ENCODE peak calls at places on chromosomes 11 and 22, in four cellular contexts. One of them, this sample, is unnamed.

GRCh38 chr11:70517996-70518907 is 119.9 kb downstream of the CTTN start:
- DNase-seq in cardiac muscle cell: peak
- DNase-seq in transverse colon: no peak
- DNase-seq in CD8-positive, alpha-beta T cell: no peak
- DNase-seq in this sample: peak

GRCh38 chr11:20003357-20003756 is 156.9 kb downstream of the DBX1 start:
- DNase-seq in CD8-positive, alpha-beta T cell: no peak
- DNase-seq in transverse colon: no peak
- DNase-seq in cardiac muscle cell: no peak
- DNase-seq in this sample: no peak

GRCh38 chr11:134337051-134337450 is 5.3 kb downstream of the GLB1L2 start:
- DNase-seq in transverse colon: no peak
- DNase-seq in cardiac muscle cell: no peak
- DNase-seq in CD8-positive, alpha-beta T cell: no peak
- DNase-seq in this sample: no peak

GRCh38 chr11:4626207-4627105 is 10.8 kb upstream of the OR51D1 start:
- DNase-seq in transverse colon: peak
- DNase-seq in cardiac muscle cell: peak
- DNase-seq in CD8-positive, alpha-beta T cell: no peak
- DNase-seq in this sample: no peak

GRCh38 chr11:58513747-58514367 is 6.0 kb upstream of the OR5B21 start:
- DNase-seq in transverse colon: peak
- DNase-seq in cardiac muscle cell: peak
- DNase-seq in CD8-positive, alpha-beta T cell: no peak
- DNase-seq in this sample: no peak

GRCh38 chr11:45332486-45332934 is 46.4 kb upstream of the SYT13 start:
- DNase-seq in transverse colon: peak
- DNase-seq in cardiac muscle cell: peak
- DNase-seq in CD8-positive, alpha-beta T cell: no peak
- DNase-seq in this sample: no peak

GRCh38 chr11:44162004-44162403 is 66.5 kb downstream of the EXT2 start:
- DNase-seq in cardiac muscle cell: no peak
- DNase-seq in transverse colon: no peak
- DNase-seq in CD8-positive, alpha-beta T cell: no peak
- DNase-seq in this sample: no peak

GRCh38 chr11:116329354-116330090 is 443.3 kb downstream of the BUD13 start:
- DNase-seq in cardiac muscle cell: no peak
- DNase-seq in CD8-positive, alpha-beta T cell: no peak
- DNase-seq in transverse colon: no peak
- DNase-seq in this sample: no peak

GRCh38 chr11:47864910-47865309 is 16.8 kb upstream of the NUP160 start:
- DNase-seq in CD8-positive, alpha-beta T cell: no peak
- DNase-seq in transverse colon: no peak
- DNase-seq in cardiac muscle cell: no peak
- DNase-seq in this sample: no peak

GRCh38 chr22:37303821-37304274 is 21.5 kb downstream of the CYTH4 start:
- DNase-seq in cardiac muscle cell: peak
- DNase-seq in transverse colon: no peak
- DNase-seq in CD8-positive, alpha-beta T cell: no peak
- DNase-seq in this sample: no peak

GRCh38 chr11:128658499-128658898 is 35.4 kb upstream of the FLI1 start:
- DNase-seq in cardiac muscle cell: no peak
- DNase-seq in transverse colon: no peak
- DNase-seq in CD8-positive, alpha-beta T cell: no peak
- DNase-seq in this sample: no peak

GRCh38 chr11:73401217-73401923 is 25.2 kb downstream of the RELT start:
- DNase-seq in cardiac muscle cell: no peak
- DNase-seq in transverse colon: no peak
- DNase-seq in CD8-positive, alpha-beta T cell: no peak
- DNase-seq in this sample: no peak

GRCh38 chr11:76684470-76684869 is 13.9 kb upstream of the LRRC32 start:
- DNase-seq in CD8-positive, alpha-beta T cell: no peak
- DNase-seq in transverse colon: no peak
- DNase-seq in cardiac muscle cell: no peak
- DNase-seq in this sample: no peak

GRCh38 chr11:76688146-76688545 is 17.6 kb upstream of the LRRC32 start:
- DNase-seq in transverse colon: no peak
- DNase-seq in CD8-positive, alpha-beta T cell: no peak
- DNase-seq in cardiac muscle cell: no peak
- DNase-seq in this sample: no peak

GRCh38 chr11:76685237-76685636 is 14.7 kb upstream of the LRRC32 start:
- DNase-seq in cardiac muscle cell: no peak
- DNase-seq in CD8-positive, alpha-beta T cell: no peak
- DNase-seq in transverse colon: no peak
- DNase-seq in this sample: no peak

GRCh38 chr11:76685841-76686240 is 15.3 kb upstream of the LRRC32 start:
- DNase-seq in transverse colon: no peak
- DNase-seq in CD8-positive, alpha-beta T cell: no peak
- DNase-seq in cardiac muscle cell: no peak
- DNase-seq in this sample: no peak

GRCh38 chr11:76686261-76687079 is 15.9 kb upstream of the LRRC32 start:
- DNase-seq in transverse colon: no peak
- DNase-seq in CD8-positive, alpha-beta T cell: no peak
- DNase-seq in cardiac muscle cell: no peak
- DNase-seq in this sample: no peak
- TF ChIP-seq CTCF in transverse colon: no peak
- TF ChIP-seq CTCF in CD8-positive, alpha-beta T cell: no peak
- TF ChIP-seq CTCF in cardiac muscle cell: no peak
- TF ChIP-seq CTCF in this sample: no peak

DNA sequence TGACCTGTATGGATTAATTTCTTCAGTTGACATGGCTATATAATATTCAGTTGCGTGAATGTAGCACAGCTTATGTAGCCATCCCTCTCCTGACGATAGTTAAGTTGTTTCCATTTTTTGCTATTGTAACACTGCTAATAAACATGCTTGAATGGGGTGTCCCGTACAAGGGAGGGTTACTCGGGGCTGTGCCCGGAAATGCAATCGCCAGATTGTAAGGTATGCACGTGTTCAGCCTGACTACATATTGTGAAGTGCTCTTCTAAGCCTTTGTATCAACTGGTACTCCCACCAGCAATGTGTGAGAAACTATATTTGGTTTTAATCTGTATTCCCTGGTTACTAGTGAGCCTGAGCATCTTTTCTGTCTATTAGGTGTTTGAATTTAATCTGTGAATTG is 16.1 kb downstream of the ST3GAL4 start:
- DNase-seq in transverse colon: no peak
- DNase-seq in cardiac muscle cell: no peak
- DNase-seq in CD8-positive, alpha-beta T cell: no peak
- DNase-seq in this sample: peak
- TF ChIP-seq CTCF in transverse colon: no peak
- TF ChIP-seq CTCF in cardiac muscle cell: no peak
- TF ChIP-seq CTCF in CD8-positive, alpha-beta T cell: no peak
- TF ChIP-seq CTCF in this sample: no peak

GRCh38 chr11:57323503-57324153 is 1.1 kb downstream of the TNKS1BP1 start:
- DNase-seq in cardiac muscle cell: peak
- DNase-seq in CD8-positive, alpha-beta T cell: no peak
- DNase-seq in transverse colon: no peak
- DNase-seq in this sample: no peak
- TF ChIP-seq CTCF in cardiac muscle cell: peak
- TF ChIP-seq CTCF in CD8-positive, alpha-beta T cell: no peak
- TF ChIP-seq CTCF in transverse colon: no peak
- TF ChIP-seq CTCF in this sample: peak

GRCh38 chr11:84899740-84900139 is 727.4 kb downstream of the DLG2 start:
- DNase-seq in CD8-positive, alpha-beta T cell: no peak
- DNase-seq in cardiac muscle cell: no peak
- DNase-seq in transverse colon: no peak
- DNase-seq in this sample: no peak
- TF ChIP-seq CTCF in CD8-positive, alpha-beta T cell: no peak
- TF ChIP-seq CTCF in cardiac muscle cell: no peak
- TF ChIP-seq CTCF in transverse colon: no peak
- TF ChIP-seq CTCF in this sample: peak

GRCh38 chr11:13462928-13463778 is at the start of gene BTBD10:
- DNase-seq in CD8-positive, alpha-beta T cell: peak
- DNase-seq in transverse colon: peak
- DNase-seq in cardiac muscle cell: peak
- DNase-seq in this sample: peak

GRCh38 chr11:13465909-13466371 is 2.9 kb upstream of the BTBD10 start:
- DNase-seq in cardiac muscle cell: peak
- DNase-seq in CD8-positive, alpha-beta T cell: no peak
- DNase-seq in transverse colon: no peak
- DNase-seq in this sample: no peak

GRCh38 chr11:13461291-13461690 is 1.7 kb downstream of the BTBD10 start:
- DNase-seq in cardiac muscle cell: no peak
- DNase-seq in transverse colon: no peak
- DNase-seq in CD8-positive, alpha-beta T cell: no peak
- DNase-seq in this sample: no peak

GRCh38 chr11:13463779-13464290 is 813 bp upstream of the BTBD10 start:
- DNase-seq in transverse colon: no peak
- DNase-seq in CD8-positive, alpha-beta T cell: no peak
- DNase-seq in cardiac muscle cell: no peak
- DNase-seq in this sample: no peak

DNA sequence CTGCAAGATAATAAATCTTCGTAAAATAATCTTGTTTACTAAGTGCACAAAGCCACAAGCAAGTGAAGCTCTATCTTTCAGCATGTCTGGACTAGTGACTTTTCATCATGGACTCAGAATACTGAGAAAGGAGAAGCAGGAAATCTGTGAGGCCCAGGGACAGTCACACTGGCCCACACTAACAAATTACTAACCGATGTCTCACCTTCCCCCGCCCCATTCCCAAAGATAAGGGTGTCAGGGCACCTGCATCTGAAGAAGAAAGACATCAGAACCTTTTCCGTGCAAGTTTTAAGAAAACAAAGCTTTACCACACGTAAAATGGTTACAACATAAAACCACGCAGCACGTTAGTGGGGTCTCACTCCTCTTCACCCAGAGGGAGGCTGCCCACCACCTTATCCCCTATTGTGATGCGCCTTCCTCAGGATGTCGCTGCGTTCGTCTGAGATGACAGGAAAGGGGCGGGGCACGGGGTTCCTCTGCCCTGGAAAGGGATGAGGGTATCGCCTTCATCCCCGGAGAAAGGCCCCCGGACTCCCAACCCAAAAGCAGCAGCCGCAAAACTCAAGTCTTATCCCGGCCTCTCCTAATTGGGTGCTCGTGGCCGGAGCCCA is 603 bp downstream of the BTBD10 start:
- DNase-seq in transverse colon: peak
- DNase-seq in cardiac muscle cell: peak
- DNase-seq in CD8-positive, alpha-beta T cell: no peak
- DNase-seq in this sample: no peak
- TF ChIP-seq CTCF in transverse colon: peak
- TF ChIP-seq CTCF in cardiac muscle cell: no peak
- TF ChIP-seq CTCF in CD8-positive, alpha-beta T cell: no peak
- TF ChIP-seq CTCF in this sample: no peak

GRCh38 chr11:82494988-82495432 is 238.7 kb downstream of the FAM181B start:
- DNase-seq in transverse colon: no peak
- DNase-seq in cardiac muscle cell: no peak
- DNase-seq in CD8-positive, alpha-beta T cell: no peak
- DNase-seq in this sample: no peak
- TF ChIP-seq CTCF in transverse colon: peak
- TF ChIP-seq CTCF in cardiac muscle cell: no peak
- TF ChIP-seq CTCF in CD8-positive, alpha-beta T cell: no peak
- TF ChIP-seq CTCF in this sample: peak

GRCh38 chr11:83112886-83113285 is 41.2 kb upstream of the RAB30 start:
- DNase-seq in CD8-positive, alpha-beta T cell: no peak
- DNase-seq in cardiac muscle cell: peak
- DNase-seq in transverse colon: no peak
- DNase-seq in this sample: no peak

GRCh38 chr11:83115992-83116641 is 40.8 kb upstream of the PCF11 start:
- DNase-seq in cardiac muscle cell: no peak
- DNase-seq in CD8-positive, alpha-beta T cell: no peak
- DNase-seq in transverse colon: no peak
- DNase-seq in this sample: no peak

GRCh38 chr11:83118814-83119213 is 38.1 kb upstream of the PCF11 start:
- DNase-seq in cardiac muscle cell: no peak
- DNase-seq in CD8-positive, alpha-beta T cell: no peak
- DNase-seq in transverse colon: no peak
- DNase-seq in this sample: no peak

GRCh38 chr11:83119216-83119615 is 37.7 kb upstream of the PCF11 start:
- DNase-seq in transverse colon: no peak
- DNase-seq in cardiac muscle cell: no peak
- DNase-seq in CD8-positive, alpha-beta T cell: no peak
- DNase-seq in this sample: no peak

DNA sequence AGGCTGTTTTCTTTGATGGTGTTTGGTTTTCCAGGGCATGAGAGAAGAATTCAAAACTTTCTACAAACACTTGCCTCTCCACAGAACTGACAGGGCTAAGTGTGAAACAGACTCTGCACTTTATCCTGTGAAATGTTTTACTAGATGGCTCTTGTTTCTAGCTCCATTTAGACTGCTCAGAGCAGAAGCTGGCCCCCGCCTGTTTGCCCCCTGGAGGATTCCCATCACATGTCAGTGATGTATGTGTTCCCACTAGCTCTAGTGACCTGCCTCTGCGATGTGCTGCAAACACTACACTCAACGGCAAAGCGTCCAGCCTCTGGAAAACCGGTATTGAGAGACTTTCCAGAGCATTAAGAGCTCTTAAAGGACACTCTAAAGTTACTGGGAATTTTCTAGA is 41.4 kb upstream of the PCF11 start:
- DNase-seq in transverse colon: peak
- DNase-seq in CD8-positive, alpha-beta T cell: no peak
- DNase-seq in cardiac muscle cell: no peak
- DNase-seq in this sample: no peak
- TF ChIP-seq CTCF in transverse colon: no peak
- TF ChIP-seq CTCF in CD8-positive, alpha-beta T cell: no peak
- TF ChIP-seq CTCF in cardiac muscle cell: no peak
- TF ChIP-seq CTCF in this sample: no peak

GRCh38 chr11:6362868-6363678 is 27.2 kb upstream of the SMPD1 start:
- DNase-seq in CD8-positive, alpha-beta T cell: peak
- DNase-seq in transverse colon: peak
- DNase-seq in cardiac muscle cell: peak
- DNase-seq in this sample: no peak
- TF ChIP-seq CTCF in CD8-positive, alpha-beta T cell: peak
- TF ChIP-seq CTCF in transverse colon: peak
- TF ChIP-seq CTCF in cardiac muscle cell: peak
- TF ChIP-seq CTCF in this sample: peak

DNA sequence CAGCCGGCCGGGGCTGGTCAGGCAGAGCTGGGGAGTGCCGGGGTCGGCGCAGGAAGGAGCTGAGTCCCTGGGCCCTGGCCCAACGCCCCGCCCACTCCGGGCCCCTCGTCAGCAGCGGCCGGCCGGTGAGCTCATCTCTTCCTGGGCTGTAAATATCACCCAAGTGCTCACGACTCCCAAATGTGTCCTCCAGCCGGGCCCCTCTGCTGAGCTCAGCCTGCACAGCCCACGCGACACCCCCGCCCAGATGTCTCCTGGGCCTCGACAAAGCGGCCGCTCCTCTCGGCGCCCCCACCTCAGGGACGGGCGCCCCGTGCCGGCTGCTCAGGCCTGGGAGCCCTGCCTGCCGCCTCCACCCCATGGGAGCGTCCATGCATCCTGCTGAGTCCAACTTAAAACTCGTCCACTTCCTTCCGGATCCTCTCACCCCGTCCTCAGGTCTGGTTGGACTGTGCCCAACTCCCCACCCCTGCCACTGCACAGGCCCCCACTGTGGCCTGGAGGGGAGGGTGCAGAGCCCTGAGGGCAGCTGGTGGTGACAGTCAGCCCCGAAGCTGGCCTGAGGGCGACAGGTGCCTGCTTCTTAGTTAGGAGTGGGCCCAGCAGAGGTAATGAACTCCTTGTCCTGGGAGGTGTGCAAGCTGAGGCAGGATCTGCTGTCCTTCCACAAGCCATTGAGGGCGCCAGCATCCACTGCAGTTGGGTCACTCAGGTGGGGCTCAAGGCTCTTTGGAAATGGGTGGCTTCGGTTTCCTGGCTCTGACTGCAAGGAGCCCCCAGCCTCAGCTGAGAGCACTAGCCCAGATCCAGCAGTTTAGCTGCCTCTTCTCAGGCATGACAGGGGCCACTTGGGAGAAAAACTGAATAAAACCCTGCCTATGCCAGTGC is 28.8 kb downstream of the RTN4R start:
- DNase-seq in transverse colon: peak
- DNase-seq in cardiac muscle cell: peak
- DNase-seq in CD8-positive, alpha-beta T cell: no peak
- DNase-seq in this sample: no peak
- TF ChIP-seq CTCF in transverse colon: no peak
- TF ChIP-seq CTCF in cardiac muscle cell: no peak
- TF ChIP-seq CTCF in CD8-positive, alpha-beta T cell: no peak
- TF ChIP-seq CTCF in this sample: no peak

This sample was measured in chondrocyte.